ENCODE peak calls at places on chromosomes 16 and 17, in six cellular contexts. C is Peyer's patch, Y is heart left ventricle, G is tibial nerve, X is A549, O is endothelial cell of umbilical vein. B is an unnamed sample.

GRCh38 chr17:45775148-45775547 is 9.0 kb upstream of the CRHR1 start:
- DNase-seq in C (no peak), Y (no peak), G (no peak), X (no peak), O (no peak), B (no peak)

GRCh38 chr17:8004899-8005298 is 2.5 kb downstream of the GUCY2D start:
- DNase-seq in C (no peak), Y (no peak), G (no peak), X (no peak), O (no peak), B (no peak)

GRCh38 chr17:74126179-74126900 is 77.1 kb upstream of the RPL38 start:
- DNase-seq in C (no peak), Y (no peak), G (no peak), X (no peak), O (no peak), B (no peak)

GRCh38 chr16:57100445-57100844 is 8.1 kb downstream of the CPNE2 start:
- DNase-seq in C (no peak), Y (no peak), G (no peak), X (no peak), O (no peak), B (no peak)

GRCh38 chr16:85535352-85536072 is 77.6 kb upstream of the GSE1 start:
- DNase-seq in C (peak), Y (no peak), G (no peak), X (no peak), O (no peak), B (no peak)

GRCh38 chr17:73900516-73900915 is 256.3 kb upstream of the SDK2 start:
- DNase-seq in C (no peak), Y (no peak), G (no peak), X (no peak), O (no peak), B (peak)

GRCh38 chr16:68423771-68424170 is 24.5 kb downstream of the SMPD3 start:
- DNase-seq in C (no peak), Y (no peak), G (no peak), X (no peak), O (no peak), B (no peak)

GRCh38 chr16:28260193-28260592 is 32.1 kb upstream of the SBK1 start:
- DNase-seq in C (no peak), Y (peak), G (no peak), X (no peak), O (no peak), B (no peak)

GRCh38 chr17:17495448-17496188 is 577 bp downstream of the RASD1 start:
- DNase-seq in C (peak), Y (no peak), G (no peak), X (no peak), O (peak), B (no peak)

GRCh38 chr16:574021-574760 is 4.4 kb downstream of the PIGQ start:
- DNase-seq in C (no peak), Y (no peak), G (no peak), X (no peak), O (no peak), B (no peak)

GRCh38 chr16:89565506-89566372 is 5.3 kb downstream of the RPL13 start:
- DNase-seq in C (peak), Y (peak), G (no peak), X (peak), O (peak), B (no peak)

GRCh38 chr17:50129303-50129945 is 536 bp downstream of the SAMD14 start:
- DNase-seq in C (no peak), Y (no peak), G (no peak), X (no peak), O (no peak), B (no peak)

GRCh38 chr17:4539576-4540223 is 15.5 kb downstream of the MYBBP1A start:
- DNase-seq in C (no peak), Y (no peak), G (no peak), X (no peak), O (no peak), B (no peak)

GRCh38 chr17:60036796-60037677 is 41.7 kb downstream of the HEATR6 start:
- DNase-seq in C (peak), Y (peak), G (no peak), X (peak), O (peak), B (no peak)

GRCh38 chr16:18999045-18999393 is 15.3 kb downstream of the TMC7 start:
- DNase-seq in C (no peak), Y (no peak), G (no peak), X (no peak), O (no peak), B (no peak)

GRCh38 chr16:12794486-12795399 is 8.9 kb downstream of the CPPED1 start:
- DNase-seq in C (no peak), Y (peak), G (no peak), X (no peak), O (no peak), B (no peak)

GRCh38 chr17:81223758-81224122 is 975 bp upstream of the CEP131 start:
- DNase-seq in C (no peak), Y (no peak), G (no peak), X (no peak), O (no peak), B (no peak)

GRCh38 chr17:81652901-81653771 is 3.2 kb downstream of the PDE6G start:
- DNase-seq in C (no peak), Y (no peak), G (no peak), X (no peak), O (no peak), B (no peak)

GRCh38 chr17:3710951-3711383 is 12.7 kb upstream of the HASPIN start:
- DNase-seq in C (no peak), Y (no peak), G (no peak), X (no peak), O (peak), B (no peak)

GRCh38 chr16:50509521-50510341 is 38.5 kb upstream of the NKD1 start:
- DNase-seq in C (no peak), Y (no peak), G (no peak), X (no peak), O (peak), B (peak)

DNA sequence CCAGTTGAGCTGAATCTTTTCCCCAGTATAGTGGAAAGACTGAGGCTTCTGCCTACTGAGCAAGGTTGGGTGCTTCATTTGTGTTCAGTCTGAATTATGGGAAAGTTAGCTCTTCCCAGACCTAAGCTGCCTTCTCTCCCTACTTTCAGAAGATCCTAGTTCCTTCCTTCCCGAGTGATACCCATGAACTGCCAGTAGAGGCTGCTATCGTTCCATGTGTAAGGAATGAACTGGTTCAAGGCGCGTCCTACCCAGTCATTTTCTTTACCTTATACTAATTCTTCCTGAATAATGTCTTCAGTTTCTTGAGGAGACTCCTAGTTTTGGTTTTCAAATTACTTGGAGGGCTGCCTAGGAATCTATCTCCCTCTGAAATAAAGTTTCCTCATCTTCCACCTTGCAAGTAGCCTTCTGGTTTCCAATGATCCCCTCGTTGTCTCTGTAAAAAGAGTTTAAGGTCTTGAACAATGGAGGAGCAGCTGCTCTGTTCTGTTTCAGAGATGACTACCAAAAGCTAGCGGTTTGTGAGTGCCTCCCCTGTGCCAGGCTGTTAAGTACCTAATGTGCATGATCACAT is 934 bp upstream of the AOC2 start:
- DNase-seq in C (no peak), Y (no peak), G (no peak), X (peak), O (peak), B (no peak)
- H3K27ac ChIP-seq in C (no peak), Y (no peak), G (peak), X (no peak), O (no peak), B (no peak)

GRCh38 chr16:78742501-78743283 is 643.2 kb downstream of the WWOX start:
- DNase-seq in C (no peak), Y (no peak), G (peak), X (no peak), O (no peak), B (no peak)
- H3K4me3 ChIP-seq in C (peak), Y (no peak), G (peak), X (no peak), O (no peak), B (no peak)

DNA sequence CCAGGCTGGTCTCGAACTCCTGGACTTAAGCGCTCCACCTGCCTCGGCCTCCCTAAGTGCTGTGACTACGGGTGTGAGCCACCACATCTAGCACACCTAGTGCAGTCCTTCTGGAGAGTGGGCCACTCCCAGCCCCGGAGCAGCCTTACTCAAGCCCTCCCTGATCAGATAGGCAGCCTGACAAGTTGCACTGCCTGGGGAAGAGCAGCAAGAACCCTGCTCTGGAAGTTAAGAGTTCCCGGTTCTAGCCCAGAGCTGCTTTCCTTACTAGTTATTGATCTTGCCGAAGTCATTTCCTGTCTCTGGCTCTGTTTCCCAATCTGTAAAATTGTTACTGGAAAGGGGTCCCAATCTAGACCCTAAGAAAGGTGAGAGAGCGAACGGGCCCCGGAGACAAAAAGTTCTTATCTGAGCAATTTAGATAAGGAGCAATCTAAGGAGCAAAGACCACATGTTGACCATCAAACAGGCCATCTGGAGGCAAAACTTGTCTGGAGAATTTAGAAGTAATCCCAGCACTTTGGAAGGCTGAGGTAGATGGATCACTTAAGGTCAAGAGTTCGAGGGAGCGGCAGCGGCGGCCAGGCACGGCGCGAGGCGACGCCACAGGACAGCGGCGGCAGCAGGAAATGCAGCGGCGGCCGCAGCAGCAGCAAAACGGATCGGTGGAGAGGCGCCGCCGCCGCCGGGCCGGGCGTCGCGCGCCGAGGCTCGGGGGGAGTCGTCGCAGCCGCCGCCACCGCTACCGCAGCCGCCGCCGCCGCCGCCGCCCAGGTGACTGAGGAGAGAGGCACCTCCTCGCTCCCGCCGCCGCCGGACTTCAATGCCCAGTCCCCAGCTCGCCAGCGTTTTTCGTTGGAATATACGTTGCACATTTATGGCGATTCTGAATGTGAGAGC is 4.3 kb upstream of the NAGLU start:
- DNase-seq in C (peak), Y (peak), G (no peak), X (no peak), O (peak), B (no peak)
- TF ChIP-seq POLR2A in C (peak), Y (no peak), G (no peak), X (peak), O (no peak), B (no peak)

DNA sequence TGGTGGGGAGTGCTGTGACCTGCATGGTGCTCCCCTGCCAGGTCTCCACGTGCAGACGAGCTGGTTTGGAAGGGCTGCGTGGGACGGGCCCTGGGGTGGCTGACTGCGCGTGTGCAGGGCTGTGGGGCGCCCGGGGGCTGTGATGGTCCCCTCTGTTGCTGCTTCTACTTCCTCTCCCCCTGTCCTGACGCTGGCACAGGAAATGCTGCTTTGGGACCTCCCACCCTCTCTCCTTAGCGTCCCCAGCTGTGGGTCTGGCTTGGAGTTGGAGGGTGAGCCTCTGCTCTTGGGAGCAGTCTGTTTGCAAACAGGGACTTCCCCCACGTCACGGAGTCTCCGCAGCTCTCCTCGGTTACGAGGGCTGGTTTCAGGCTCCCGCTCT is 35.2 kb downstream of the TSC2 start:
- DNase-seq in C (no peak), Y (no peak), G (no peak), X (no peak), O (no peak), B (no peak)
- H3K27ac ChIP-seq in C (no peak), Y (no peak), G (peak), X (no peak), O (no peak), B (peak)

DNA sequence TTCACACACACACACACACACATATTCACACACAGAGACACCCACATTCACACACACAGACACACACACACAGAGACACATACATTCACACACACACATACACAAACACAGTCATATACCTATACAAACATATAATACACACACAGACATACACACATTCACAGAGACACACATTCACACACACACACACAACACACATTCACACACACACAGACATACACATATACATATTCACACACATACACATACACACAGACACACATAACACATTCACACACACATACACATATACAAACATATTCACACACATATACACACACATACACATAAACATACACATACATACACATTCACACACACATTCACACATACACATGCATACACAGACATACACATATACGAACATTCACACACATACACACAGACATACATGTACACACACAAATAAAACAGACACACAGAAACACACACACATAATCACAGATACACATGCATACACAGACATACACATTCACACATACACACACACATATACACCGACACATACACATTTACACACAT is 7.9 kb downstream of the PRCD start:
- DNase-seq in C (no peak), Y (no peak), G (no peak), X (no peak), O (no peak), B (no peak)
- H3K4me3 ChIP-seq in C (no peak), Y (no peak), G (no peak), X (no peak), O (no peak), B (no peak)

GRCh38 chr17:40331743-40332641 is 23.0 kb downstream of the RARA start:
- DNase-seq in C (no peak), Y (peak), G (peak), X (no peak), O (peak), B (no peak)
- TF ChIP-seq POLR2A in C (no peak), Y (no peak), G (no peak), X (no peak), O (peak), B (no peak)